ENCODE peak calls at places on chromosomes 6 and 20, in nine cellular contexts. One of them, this sample, is unnamed.

GRCh38 chr6:109902870-109903269 is 75.2 kb upstream of the GPR6 start:
- DNase-seq in HFF-Myc: no peak
- DNase-seq in neural crest cell: no peak
- DNase-seq in psoas muscle: no peak
- DNase-seq in Peyer's patch: no peak
- DNase-seq in upper lobe of left lung: no peak
- DNase-seq in tibial nerve: no peak
- DNase-seq in suprapubic skin: no peak
- DNase-seq in adrenal gland: no peak
- DNase-seq in this sample: no peak

GRCh38 chr20:51021067-51022025 is 1.6 kb downstream of the KCNG1 start:
- DNase-seq in HFF-Myc: no peak
- DNase-seq in neural crest cell: no peak
- DNase-seq in psoas muscle: no peak
- DNase-seq in Peyer's patch: no peak
- DNase-seq in upper lobe of left lung: no peak
- DNase-seq in tibial nerve: no peak
- DNase-seq in suprapubic skin: no peak
- DNase-seq in adrenal gland: no peak
- DNase-seq in this sample: no peak

GRCh38 chr6:136031982-136032381 is 180.5 kb downstream of the PDE7B start:
- DNase-seq in HFF-Myc: no peak
- DNase-seq in neural crest cell: no peak
- DNase-seq in psoas muscle: no peak
- DNase-seq in Peyer's patch: no peak
- DNase-seq in upper lobe of left lung: no peak
- DNase-seq in tibial nerve: peak
- DNase-seq in suprapubic skin: no peak
- DNase-seq in adrenal gland: peak
- DNase-seq in this sample: no peak

GRCh38 chr20:1618479-1618878 is 1.3 kb downstream of the SIRPB1 start:
- DNase-seq in HFF-Myc: no peak
- DNase-seq in neural crest cell: no peak
- DNase-seq in psoas muscle: no peak
- DNase-seq in Peyer's patch: no peak
- DNase-seq in upper lobe of left lung: no peak
- DNase-seq in tibial nerve: no peak
- DNase-seq in suprapubic skin: no peak
- DNase-seq in adrenal gland: no peak
- DNase-seq in this sample: no peak

GRCh38 chr20:48659888-48660287 is 167.9 kb downstream of the PREX1 start:
- DNase-seq in HFF-Myc: no peak
- DNase-seq in neural crest cell: no peak
- DNase-seq in psoas muscle: no peak
- DNase-seq in Peyer's patch: no peak
- DNase-seq in upper lobe of left lung: no peak
- DNase-seq in tibial nerve: no peak
- DNase-seq in suprapubic skin: no peak
- DNase-seq in adrenal gland: no peak
- DNase-seq in this sample: no peak

GRCh38 chr20:63972312-63973159 is 2.8 kb upstream of the ZNF512B start:
- DNase-seq in HFF-Myc: no peak
- DNase-seq in neural crest cell: no peak
- DNase-seq in psoas muscle: no peak
- DNase-seq in Peyer's patch: no peak
- DNase-seq in upper lobe of left lung: no peak
- DNase-seq in tibial nerve: no peak
- DNase-seq in suprapubic skin: no peak
- DNase-seq in adrenal gland: peak
- DNase-seq in this sample: no peak

GRCh38 chr6:160972111-160972510 is 19.5 kb upstream of the MAP3K4 start:
- DNase-seq in HFF-Myc: peak
- DNase-seq in neural crest cell: no peak
- DNase-seq in psoas muscle: no peak
- DNase-seq in Peyer's patch: no peak
- DNase-seq in upper lobe of left lung: no peak
- DNase-seq in tibial nerve: no peak
- DNase-seq in suprapubic skin: no peak
- DNase-seq in adrenal gland: no peak
- DNase-seq in this sample: no peak

GRCh38 chr20:5181955-5182354 is 55.1 kb downstream of the CDS2 start:
- DNase-seq in HFF-Myc: no peak
- DNase-seq in neural crest cell: no peak
- DNase-seq in psoas muscle: no peak
- DNase-seq in Peyer's patch: no peak
- DNase-seq in upper lobe of left lung: no peak
- DNase-seq in tibial nerve: no peak
- DNase-seq in suprapubic skin: no peak
- DNase-seq in adrenal gland: no peak
- DNase-seq in this sample: no peak

GRCh38 chr6:108133594-108134179 is 32.1 kb upstream of the NR2E1 start:
- DNase-seq in HFF-Myc: no peak
- DNase-seq in neural crest cell: peak
- DNase-seq in psoas muscle: peak
- DNase-seq in Peyer's patch: no peak
- DNase-seq in upper lobe of left lung: peak
- DNase-seq in tibial nerve: no peak
- DNase-seq in suprapubic skin: no peak
- DNase-seq in adrenal gland: peak
- DNase-seq in this sample: peak

GRCh38 chr6:132132420-132132819 is 181.2 kb upstream of the CCN2 start:
- DNase-seq in HFF-Myc: no peak
- DNase-seq in neural crest cell: no peak
- DNase-seq in psoas muscle: no peak
- DNase-seq in Peyer's patch: no peak
- DNase-seq in upper lobe of left lung: no peak
- DNase-seq in tibial nerve: no peak
- DNase-seq in suprapubic skin: no peak
- DNase-seq in adrenal gland: no peak
- DNase-seq in this sample: no peak

GRCh38 chr20:49794336-49795124 is 18.1 kb upstream of the SLC9A8 start:
- DNase-seq in HFF-Myc: no peak
- DNase-seq in neural crest cell: no peak
- DNase-seq in psoas muscle: no peak
- DNase-seq in Peyer's patch: no peak
- DNase-seq in upper lobe of left lung: peak
- DNase-seq in tibial nerve: no peak
- DNase-seq in suprapubic skin: no peak
- DNase-seq in adrenal gland: peak
- DNase-seq in this sample: no peak

GRCh38 chr6:53312355-53312754 is 36.4 kb downstream of the ELOVL5 start:
- DNase-seq in HFF-Myc: no peak
- DNase-seq in neural crest cell: no peak
- DNase-seq in psoas muscle: no peak
- DNase-seq in Peyer's patch: no peak
- DNase-seq in upper lobe of left lung: no peak
- DNase-seq in tibial nerve: no peak
- DNase-seq in suprapubic skin: no peak
- DNase-seq in adrenal gland: no peak
- DNase-seq in this sample: no peak

GRCh38 chr6:109791301-109791700 is 100.2 kb downstream of the FIG4 start:
- DNase-seq in HFF-Myc: no peak
- DNase-seq in neural crest cell: no peak
- DNase-seq in psoas muscle: no peak
- DNase-seq in Peyer's patch: no peak
- DNase-seq in upper lobe of left lung: no peak
- DNase-seq in tibial nerve: no peak
- DNase-seq in suprapubic skin: no peak
- DNase-seq in adrenal gland: no peak
- DNase-seq in this sample: no peak

GRCh38 chr6:142680308-142680707 is 264.7 kb downstream of the HIVEP2 start:
- DNase-seq in HFF-Myc: no peak
- DNase-seq in neural crest cell: no peak
- DNase-seq in psoas muscle: no peak
- DNase-seq in Peyer's patch: no peak
- DNase-seq in upper lobe of left lung: no peak
- DNase-seq in tibial nerve: no peak
- DNase-seq in suprapubic skin: no peak
- DNase-seq in adrenal gland: no peak
- DNase-seq in this sample: no peak

GRCh38 chr6:115984809-115985208 is 75.9 kb downstream of the FRK start:
- DNase-seq in HFF-Myc: no peak
- DNase-seq in neural crest cell: no peak
- DNase-seq in psoas muscle: no peak
- DNase-seq in Peyer's patch: no peak
- DNase-seq in upper lobe of left lung: no peak
- DNase-seq in tibial nerve: no peak
- DNase-seq in suprapubic skin: no peak
- DNase-seq in adrenal gland: no peak
- DNase-seq in this sample: no peak

GRCh38 chr20:34538671-34539123 is 19.8 kb upstream of the MAP1LC3A start:
- DNase-seq in HFF-Myc: no peak
- DNase-seq in neural crest cell: peak
- DNase-seq in psoas muscle: peak
- DNase-seq in Peyer's patch: peak
- DNase-seq in upper lobe of left lung: peak
- DNase-seq in tibial nerve: peak
- DNase-seq in suprapubic skin: no peak
- DNase-seq in adrenal gland: peak
- DNase-seq in this sample: no peak

GRCh38 chr6:109456710-109457595 is 1.4 kb upstream of the MICAL1 start:
- DNase-seq in HFF-Myc: no peak
- DNase-seq in neural crest cell: no peak
- DNase-seq in psoas muscle: peak
- DNase-seq in Peyer's patch: no peak
- DNase-seq in upper lobe of left lung: peak
- DNase-seq in tibial nerve: peak
- DNase-seq in suprapubic skin: peak
- DNase-seq in adrenal gland: peak
- DNase-seq in this sample: no peak

GRCh38 chr6:29653452-29654038 is 3.3 kb upstream of the MOG start:
- DNase-seq in HFF-Myc: peak
- DNase-seq in neural crest cell: peak
- DNase-seq in psoas muscle: no peak
- DNase-seq in Peyer's patch: peak
- DNase-seq in upper lobe of left lung: peak
- DNase-seq in tibial nerve: peak
- DNase-seq in suprapubic skin: no peak
- DNase-seq in adrenal gland: peak
- DNase-seq in this sample: no peak

GRCh38 chr20:46308258-46309157 is at the start of gene CDH22:
- DNase-seq in HFF-Myc: no peak
- DNase-seq in neural crest cell: peak
- DNase-seq in psoas muscle: peak
- DNase-seq in Peyer's patch: peak
- DNase-seq in upper lobe of left lung: peak
- DNase-seq in tibial nerve: no peak
- DNase-seq in suprapubic skin: no peak
- DNase-seq in adrenal gland: peak
- DNase-seq in this sample: no peak

DNA sequence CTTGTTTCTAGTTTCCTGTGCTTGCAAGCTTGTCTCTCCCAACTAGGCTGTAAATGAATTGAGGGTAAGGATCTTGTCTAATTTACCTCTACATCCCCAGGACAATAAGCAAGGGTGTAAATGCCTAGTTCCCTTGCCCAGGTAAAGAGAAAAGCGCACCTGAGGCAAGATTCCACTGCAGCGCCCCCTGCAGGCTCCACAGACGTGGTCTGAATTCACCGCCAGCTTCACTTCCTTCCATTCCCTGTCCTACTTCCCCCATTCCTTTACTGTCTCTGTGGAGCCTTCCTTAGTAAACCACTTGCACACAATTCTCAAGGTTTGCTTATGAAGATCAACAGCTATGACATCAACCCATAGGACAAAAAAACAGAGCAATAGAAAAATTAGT is 42.3 kb downstream of the ANKEF1 start:
- DNase-seq in HFF-Myc: no peak
- DNase-seq in neural crest cell: no peak
- DNase-seq in psoas muscle: no peak
- DNase-seq in Peyer's patch: no peak
- DNase-seq in upper lobe of left lung: no peak
- DNase-seq in tibial nerve: no peak
- DNase-seq in suprapubic skin: no peak
- DNase-seq in adrenal gland: no peak
- DNase-seq in this sample: no peak
- TF ChIP-seq CTCF in HFF-Myc: peak
- TF ChIP-seq CTCF in neural crest cell: peak
- TF ChIP-seq CTCF in psoas muscle: no peak
- TF ChIP-seq CTCF in Peyer's patch: no peak
- TF ChIP-seq CTCF in upper lobe of left lung: peak
- TF ChIP-seq CTCF in tibial nerve: no peak
- TF ChIP-seq CTCF in suprapubic skin: no peak
- TF ChIP-seq CTCF in adrenal gland: no peak
- TF ChIP-seq CTCF in this sample: peak

GRCh38 chr6:89311530-89311852 is 3.6 kb downstream of the GABRR2 start:
- DNase-seq in HFF-Myc: no peak
- DNase-seq in neural crest cell: no peak
- DNase-seq in psoas muscle: no peak
- DNase-seq in Peyer's patch: no peak
- DNase-seq in upper lobe of left lung: no peak
- DNase-seq in tibial nerve: no peak
- DNase-seq in suprapubic skin: no peak
- DNase-seq in adrenal gland: no peak
- DNase-seq in this sample: no peak
- TF ChIP-seq CTCF in HFF-Myc: no peak
- TF ChIP-seq CTCF in neural crest cell: no peak
- TF ChIP-seq CTCF in psoas muscle: no peak
- TF ChIP-seq CTCF in Peyer's patch: no peak
- TF ChIP-seq CTCF in upper lobe of left lung: no peak
- TF ChIP-seq CTCF in tibial nerve: no peak
- TF ChIP-seq CTCF in suprapubic skin: no peak
- TF ChIP-seq CTCF in adrenal gland: no peak
- TF ChIP-seq CTCF in this sample: no peak

DNA sequence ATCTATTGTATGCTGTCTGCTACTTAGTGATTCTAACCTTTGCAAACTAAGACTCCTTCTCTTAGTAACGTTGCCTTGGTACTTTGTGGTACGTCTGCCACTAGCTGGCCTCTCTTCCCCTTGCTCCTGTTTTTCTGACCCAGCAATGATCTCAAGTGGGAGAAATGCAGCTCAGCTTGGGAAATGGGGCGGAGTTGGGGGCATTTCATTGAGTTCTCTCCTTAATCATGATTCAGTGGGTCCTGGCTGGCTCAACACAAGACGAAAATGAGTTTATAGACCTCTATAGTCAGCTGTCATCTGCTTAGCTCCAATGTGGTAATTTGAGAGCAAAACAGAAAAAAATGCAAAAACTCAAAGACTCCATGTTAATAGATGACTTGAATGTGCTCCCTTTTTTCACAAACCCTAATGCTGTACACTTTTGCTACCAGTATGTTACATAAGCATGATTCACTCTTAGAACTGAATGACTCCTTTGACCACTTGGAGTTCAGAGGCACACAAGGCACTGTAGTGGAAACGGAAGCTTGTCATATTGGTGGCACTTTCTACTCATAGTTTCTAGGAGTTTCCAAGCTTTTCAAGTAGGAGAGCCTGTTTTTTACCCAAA is 55.3 kb upstream of the SOX4 start:
- DNase-seq in HFF-Myc: no peak
- DNase-seq in neural crest cell: no peak
- DNase-seq in psoas muscle: no peak
- DNase-seq in Peyer's patch: no peak
- DNase-seq in upper lobe of left lung: no peak
- DNase-seq in tibial nerve: no peak
- DNase-seq in suprapubic skin: no peak
- DNase-seq in adrenal gland: no peak
- DNase-seq in this sample: no peak
- TF ChIP-seq CTCF in HFF-Myc: no peak
- TF ChIP-seq CTCF in neural crest cell: no peak
- TF ChIP-seq CTCF in psoas muscle: no peak
- TF ChIP-seq CTCF in Peyer's patch: no peak
- TF ChIP-seq CTCF in upper lobe of left lung: no peak
- TF ChIP-seq CTCF in tibial nerve: no peak
- TF ChIP-seq CTCF in suprapubic skin: no peak
- TF ChIP-seq CTCF in adrenal gland: no peak
- TF ChIP-seq CTCF in this sample: no peak

GRCh38 chr6:14861491-14861943 is 384.4 kb upstream of the JARID2 start:
- DNase-seq in HFF-Myc: no peak
- DNase-seq in neural crest cell: no peak
- DNase-seq in psoas muscle: no peak
- DNase-seq in Peyer's patch: no peak
- DNase-seq in upper lobe of left lung: no peak
- DNase-seq in tibial nerve: no peak
- DNase-seq in suprapubic skin: no peak
- DNase-seq in adrenal gland: no peak
- DNase-seq in this sample: no peak
- TF ChIP-seq CTCF in HFF-Myc: no peak
- TF ChIP-seq CTCF in neural crest cell: no peak
- TF ChIP-seq CTCF in psoas muscle: no peak
- TF ChIP-seq CTCF in Peyer's patch: no peak
- TF ChIP-seq CTCF in upper lobe of left lung: no peak
- TF ChIP-seq CTCF in tibial nerve: no peak
- TF ChIP-seq CTCF in suprapubic skin: no peak
- TF ChIP-seq CTCF in adrenal gland: no peak
- TF ChIP-seq CTCF in this sample: no peak

This sample was measured in type B pancreatic cell.